ENCODE peak calls at places on chromosomes 6 and 20, in eight cellular contexts. I is thyroid gland, N is K562, O is Peyer's patch, E is gastrocnemius medialis, S is A549, M is IMR-90, R is sigmoid colon. K is an unnamed sample.

GRCh38 chr20:7855545-7855944 is 84.7 kb downstream of the HAO1 start:
- DNase-seq in I (no peak), N (no peak), O (no peak), E (no peak), S (peak; percentile 8), M (no peak), R (no peak), K (no peak)

GRCh38 chr6:39892490-39893129 is 41.7 kb downstream of the MOCS1 start:
- DNase-seq in I (peak; percentile 69), N (peak; percentile 70), O (no peak), E (no peak), S (peak; percentile 38), M (peak; percentile 69), R (no peak), K (peak; percentile 48)

GRCh38 chr20:44728835-44729342 is 13.7 kb downstream of the CCN5 start:
- DNase-seq in I (peak; percentile 91), N (no peak), O (no peak), E (peak; percentile 86), S (peak; percentile 97), M (peak; percentile 68), R (peak; percentile 87), K (peak; percentile 69)

GRCh38 chr20:36093025-36093803 is 61.3 kb upstream of the EPB41L1 start:
- DNase-seq in I (peak; percentile 81), N (no peak), O (peak; percentile 33), E (no peak), S (peak; percentile 82), M (no peak), R (peak; percentile 70), K (peak; percentile 72)

GRCh38 chr6:29964553-29964903 is 22.2 kb downstream of the HLA-A start:
- DNase-seq in I (no peak), N (no peak), O (no peak), E (no peak), S (no peak), M (no peak), R (no peak), K (no peak)

GRCh38 chr6:96749891-96750290 is 87.4 kb downstream of the GPR63 start:
- DNase-seq in I (no peak), N (no peak), O (no peak), E (no peak), S (no peak), M (no peak), R (no peak), K (no peak)

GRCh38 chr6:140711019-140711613 is 1336.7 kb upstream of the CITED2 start:
- DNase-seq in I (no peak), N (no peak), O (no peak), E (no peak), S (no peak), M (no peak), R (no peak), K (no peak)

GRCh38 chr6:25173951-25174474 is 105.2 kb upstream of the CARMIL1 start:
- DNase-seq in I (no peak), N (no peak), O (no peak), E (no peak), S (peak; percentile 62), M (peak; percentile 99), R (no peak), K (no peak)

GRCh38 chr6:160697826-160698225 is 4.2 kb upstream of the PLG start:
- DNase-seq in I (no peak), N (no peak), O (no peak), E (no peak), S (no peak), M (no peak), R (no peak), K (no peak)

GRCh38 chr6:162123797-162124196 is 603.8 kb downstream of the PRKN start:
- DNase-seq in I (no peak), N (no peak), O (no peak), E (no peak), S (peak; percentile 9), M (no peak), R (no peak), K (no peak)

GRCh38 chr20:62774076-62774714 is 22.1 kb upstream of the MRGBP start:
- DNase-seq in I (no peak), N (no peak), O (no peak), E (no peak), S (no peak), M (no peak), R (no peak), K (no peak)

GRCh38 chr20:25292176-25292891 is 44.4 kb downstream of the PYGB start:
- DNase-seq in I (no peak), N (no peak), O (no peak), E (no peak), S (no peak), M (no peak), R (no peak), K (no peak)
- H3K4me3 ChIP-seq in I (no peak overlapping the region), N (no peak overlapping the region), O (no peak overlapping the region), E (no peak overlapping the region), S (no peak overlapping the region), M (no peak overlapping the region), R (no peak overlapping the region), K (no peak overlapping the region)

DNA sequence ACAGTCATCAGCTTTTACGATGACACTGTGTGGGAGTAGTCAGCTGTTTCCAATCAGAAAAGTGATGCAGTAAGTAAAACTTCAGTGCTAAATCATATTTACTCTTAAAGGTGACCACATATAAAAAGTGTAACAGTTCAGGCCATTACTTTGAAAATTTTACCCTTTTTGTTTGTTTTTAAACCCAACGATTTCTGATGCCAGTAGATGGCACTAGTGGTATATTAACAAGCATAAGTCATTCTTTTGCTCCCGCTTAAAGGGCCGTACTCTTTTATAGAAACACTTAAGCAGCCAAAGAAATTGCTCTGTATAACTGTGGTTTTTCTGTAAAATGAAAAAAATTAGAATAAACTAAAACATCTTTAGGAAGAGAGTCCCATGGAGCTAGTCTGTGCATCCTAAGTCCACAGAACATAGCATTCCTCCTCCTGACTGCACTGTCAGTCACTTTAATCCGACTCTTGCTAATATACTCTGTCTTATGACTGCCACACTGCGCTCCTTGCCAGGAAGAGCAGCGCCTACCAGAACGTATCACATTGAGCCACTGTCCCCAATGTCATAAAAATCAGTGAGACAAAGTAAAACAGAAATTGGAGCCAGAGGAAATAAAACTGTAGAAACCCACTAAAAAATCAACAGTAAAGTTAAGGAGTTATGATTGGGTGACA is 25.1 kb downstream of the HEBP2 start:
- DNase-seq in I (no peak), N (peak; percentile 46), O (no peak), E (no peak), S (peak; percentile 54), M (peak; percentile 77), R (no peak), K (no peak)
- H3K27ac ChIP-seq in I (no peak overlapping the region), N (no peak overlapping the region), O (no peak overlapping the region), E (no peak overlapping the region), S (peak overlapping the region; percentile 2), M (no peak overlapping the region), R (peak overlapping the region; percentile 47), K (peak overlapping the region; percentile 60)

DNA sequence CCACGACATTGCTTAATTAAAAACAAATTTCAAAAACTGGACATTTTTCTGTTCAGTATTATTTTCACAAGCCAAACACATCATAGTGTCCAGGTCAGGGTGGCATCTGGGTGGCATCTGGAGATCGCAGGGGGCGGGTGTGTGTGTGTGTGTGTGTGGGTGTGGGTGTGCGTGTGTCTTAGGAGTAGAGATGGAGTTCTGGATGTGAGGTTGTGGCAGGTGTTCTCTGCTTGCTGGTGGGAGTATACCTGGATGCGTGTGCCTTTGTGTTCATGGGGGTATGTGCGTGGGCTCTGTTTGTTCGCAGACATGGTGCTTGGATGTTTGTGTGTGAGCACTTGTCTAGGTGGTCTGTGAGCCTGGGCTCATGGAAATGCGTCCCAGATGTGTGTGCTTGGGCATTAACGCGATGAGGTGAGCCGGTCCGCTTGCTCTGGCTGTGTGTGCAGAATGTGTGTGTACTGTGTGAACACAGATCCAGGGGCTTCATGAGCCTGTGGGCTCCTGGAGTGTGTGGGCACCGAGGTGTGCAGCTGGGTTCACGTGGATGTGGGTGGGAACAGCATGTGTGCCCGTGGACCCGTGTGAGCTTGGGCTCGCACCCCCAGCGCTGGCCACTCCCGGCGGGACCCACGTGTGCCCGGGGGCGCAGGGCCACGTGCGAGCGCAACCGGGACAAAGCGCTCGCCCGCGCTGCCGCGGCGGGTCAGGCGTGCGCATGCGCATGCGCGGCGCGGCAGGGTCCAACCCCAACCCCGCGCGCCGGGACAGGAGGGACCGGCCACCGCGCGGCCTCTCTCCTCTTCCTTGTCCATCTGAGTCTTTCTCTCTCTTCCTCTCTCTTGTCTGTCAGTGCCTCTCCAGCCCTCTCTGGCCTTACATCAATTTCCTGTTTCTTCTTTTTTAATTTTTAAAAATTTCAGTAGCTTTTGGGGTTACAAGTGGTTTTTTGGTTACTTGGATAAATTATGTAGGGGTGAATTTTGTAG is 60.4 kb downstream of the SRC start:
- DNase-seq in I (peak; percentile 34), N (peak; percentile 91), O (no peak), E (no peak), S (peak; percentile 66), M (peak; percentile 28), R (no peak), K (no peak)
- TF ChIP-seq POLR2A in I (no peak), N (peak; percentile 60), O (no peak), E (no peak), S (peak; percentile 40), M (no peak), R (no peak), K (no peak)

GRCh38 chr6:163708459-163708858 is 293.9 kb downstream of the QKI start:
- DNase-seq in I (no peak), N (no peak), O (no peak), E (peak; percentile 36), S (no peak), M (no peak), R (no peak), K (no peak)

GRCh38 chr6:163706688-163707087 is 292.2 kb downstream of the QKI start:
- DNase-seq in I (no peak), N (no peak), O (no peak), E (peak; percentile 62), S (no peak), M (no peak), R (no peak), K (no peak)

GRCh38 chr6:163709255-163709654 is 294.7 kb downstream of the QKI start:
- DNase-seq in I (no peak), N (no peak), O (no peak), E (no peak), S (no peak), M (no peak), R (no peak), K (no peak)

GRCh38 chr6:163705923-163706322 is 291.4 kb downstream of the QKI start:
- DNase-seq in I (no peak), N (no peak), O (peak; percentile 56), E (no peak), S (no peak), M (no peak), R (no peak), K (no peak)

DNA sequence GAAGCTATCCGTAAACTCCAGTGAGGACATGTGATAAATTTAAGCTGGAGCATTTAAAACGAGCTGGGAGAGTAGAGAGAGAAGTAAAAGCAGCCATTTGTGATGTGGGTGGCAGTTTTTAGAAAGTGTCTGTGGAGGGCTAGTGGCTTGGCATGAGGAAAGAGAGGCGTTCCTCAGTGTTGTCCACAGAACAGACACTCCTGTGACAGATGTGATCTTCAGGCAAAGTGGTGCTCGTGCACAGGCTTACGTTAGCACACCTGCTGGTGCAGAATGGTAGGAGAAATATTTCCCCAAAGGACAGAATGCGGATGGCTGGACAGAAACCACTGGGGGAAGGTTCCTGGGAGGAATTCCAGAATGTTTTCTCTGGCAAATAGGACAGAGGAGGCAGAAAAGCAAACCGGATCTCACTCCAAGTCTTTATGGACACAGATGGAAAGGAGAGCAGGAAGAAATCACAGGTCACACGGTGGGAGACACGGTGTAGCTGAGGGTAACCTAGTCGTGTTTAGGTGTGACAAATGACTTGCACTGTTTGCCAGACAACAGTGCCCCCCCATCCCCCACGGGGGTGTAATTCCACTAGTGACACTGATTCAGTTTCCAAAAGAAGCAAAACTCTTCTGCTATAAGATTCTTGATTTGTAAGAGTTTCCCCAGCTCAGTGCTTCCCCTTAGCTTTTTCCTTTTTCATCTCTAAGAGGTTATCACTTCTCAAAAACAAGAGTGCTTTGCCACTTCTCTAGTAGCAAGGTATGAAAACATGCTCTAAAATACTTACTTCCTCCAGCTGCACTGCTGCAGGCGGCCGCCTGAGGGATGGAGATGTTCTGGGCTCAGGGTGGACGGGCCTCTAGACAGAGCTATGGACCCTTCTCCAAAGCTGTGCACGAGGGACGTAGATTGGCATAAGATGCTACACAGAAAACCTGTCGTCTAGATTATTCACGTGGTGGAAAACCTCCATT is 293.2 kb downstream of the QKI start:
- DNase-seq in I (no peak), N (no peak), O (peak; percentile 39), E (no peak), S (no peak), M (no peak), R (no peak), K (no peak)
- H3K4me3 ChIP-seq in I (no peak overlapping the region), N (no peak overlapping the region), O (no peak overlapping the region), E (no peak overlapping the region), S (no peak overlapping the region), M (no peak overlapping the region), R (no peak overlapping the region), K (no peak overlapping the region)